ENCODE peak calls at places on chromosomes 3 and 15, in ten cellular contexts. One of them, this sample, is unnamed.

GRCh38 chr3:12395349-12396012 is 88.8 kb upstream of the TSEN2 start:
- DNase-seq in stimulated activated naive CD8-positive, alpha-beta T cell treated with anti-CD3 and anti-CD28 coated beads, Interleukin-15, amount 100 ng/mL, for 72 hours: peak
- DNase-seq in hypothalamus: no peak
- DNase-seq in mucosa of gallbladder: no peak
- DNase-seq in HTR-8/SVneo: no peak
- DNase-seq in LHCN-M2: no peak
- DNase-seq in NCI-H460: no peak
- DNase-seq in NCI-H2171 treated with DMSO at 0.1 percent for 48 hours: no peak
- DNase-seq in iPS-NIHi11: no peak
- DNase-seq in kidney: no peak
- DNase-seq in this sample: no peak

GRCh38 chr3:118987466-118987865 is 47.2 kb downstream of the IGSF11 start:
- DNase-seq in iPS-NIHi11: no peak
- DNase-seq in mucosa of gallbladder: peak
- DNase-seq in NCI-H2171 treated with DMSO at 0.1 percent for 48 hours: peak
- DNase-seq in stimulated activated naive CD8-positive, alpha-beta T cell treated with anti-CD3 and anti-CD28 coated beads, Interleukin-15, amount 100 ng/mL, for 72 hours: no peak
- DNase-seq in HTR-8/SVneo: no peak
- DNase-seq in NCI-H460: no peak
- DNase-seq in LHCN-M2: no peak
- DNase-seq in hypothalamus: peak
- DNase-seq in kidney: no peak
- DNase-seq in this sample: no peak

GRCh38 chr3:172717493-172718088 is 6.7 kb upstream of the NCEH1 start:
- DNase-seq in kidney: no peak
- DNase-seq in LHCN-M2: peak
- DNase-seq in hypothalamus: no peak
- DNase-seq in HTR-8/SVneo: no peak
- DNase-seq in NCI-H460: no peak
- DNase-seq in NCI-H2171 treated with DMSO at 0.1 percent for 48 hours: no peak
- DNase-seq in stimulated activated naive CD8-positive, alpha-beta T cell treated with anti-CD3 and anti-CD28 coated beads, Interleukin-15, amount 100 ng/mL, for 72 hours: no peak
- DNase-seq in iPS-NIHi11: no peak
- DNase-seq in mucosa of gallbladder: no peak
- DNase-seq in this sample: no peak

GRCh38 chr3:149596136-149596770 is 61.6 kb downstream of the WWTR1 start:
- DNase-seq in stimulated activated naive CD8-positive, alpha-beta T cell treated with anti-CD3 and anti-CD28 coated beads, Interleukin-15, amount 100 ng/mL, for 72 hours: no peak
- DNase-seq in hypothalamus: no peak
- DNase-seq in HTR-8/SVneo: no peak
- DNase-seq in NCI-H2171 treated with DMSO at 0.1 percent for 48 hours: no peak
- DNase-seq in LHCN-M2: peak
- DNase-seq in kidney: no peak
- DNase-seq in iPS-NIHi11: no peak
- DNase-seq in mucosa of gallbladder: no peak
- DNase-seq in NCI-H460: no peak
- DNase-seq in this sample: peak

GRCh38 chr15:70212288-70212962 is 114.7 kb upstream of the TLE3 start:
- DNase-seq in iPS-NIHi11: no peak
- DNase-seq in hypothalamus: no peak
- DNase-seq in LHCN-M2: no peak
- DNase-seq in NCI-H460: no peak
- DNase-seq in NCI-H2171 treated with DMSO at 0.1 percent for 48 hours: no peak
- DNase-seq in kidney: no peak
- DNase-seq in stimulated activated naive CD8-positive, alpha-beta T cell treated with anti-CD3 and anti-CD28 coated beads, Interleukin-15, amount 100 ng/mL, for 72 hours: no peak
- DNase-seq in HTR-8/SVneo: no peak
- DNase-seq in mucosa of gallbladder: no peak
- DNase-seq in this sample: peak

GRCh38 chr3:52962160-52962559 is 64.8 kb upstream of the STIMATE start:
- DNase-seq in HTR-8/SVneo: no peak
- DNase-seq in stimulated activated naive CD8-positive, alpha-beta T cell treated with anti-CD3 and anti-CD28 coated beads, Interleukin-15, amount 100 ng/mL, for 72 hours: no peak
- DNase-seq in mucosa of gallbladder: no peak
- DNase-seq in LHCN-M2: no peak
- DNase-seq in kidney: no peak
- DNase-seq in hypothalamus: no peak
- DNase-seq in iPS-NIHi11: no peak
- DNase-seq in NCI-H2171 treated with DMSO at 0.1 percent for 48 hours: no peak
- DNase-seq in NCI-H460: no peak
- DNase-seq in this sample: no peak

GRCh38 chr15:63856711-63857458 is 23.1 kb upstream of the HERC1 start:
- DNase-seq in NCI-H2171 treated with DMSO at 0.1 percent for 48 hours: no peak
- DNase-seq in stimulated activated naive CD8-positive, alpha-beta T cell treated with anti-CD3 and anti-CD28 coated beads, Interleukin-15, amount 100 ng/mL, for 72 hours: no peak
- DNase-seq in iPS-NIHi11: no peak
- DNase-seq in hypothalamus: no peak
- DNase-seq in HTR-8/SVneo: no peak
- DNase-seq in mucosa of gallbladder: no peak
- DNase-seq in kidney: no peak
- DNase-seq in LHCN-M2: peak
- DNase-seq in NCI-H460: no peak
- DNase-seq in this sample: peak

GRCh38 chr3:128073185-128073725 is 21.0 kb downstream of the SEC61A1 start:
- DNase-seq in LHCN-M2: no peak
- DNase-seq in hypothalamus: no peak
- DNase-seq in HTR-8/SVneo: no peak
- DNase-seq in stimulated activated naive CD8-positive, alpha-beta T cell treated with anti-CD3 and anti-CD28 coated beads, Interleukin-15, amount 100 ng/mL, for 72 hours: no peak
- DNase-seq in NCI-H2171 treated with DMSO at 0.1 percent for 48 hours: no peak
- DNase-seq in NCI-H460: no peak
- DNase-seq in kidney: no peak
- DNase-seq in iPS-NIHi11: no peak
- DNase-seq in mucosa of gallbladder: no peak
- DNase-seq in this sample: no peak

GRCh38 chr15:29448320-29448719 is 178.7 kb upstream of the NSMCE3 start:
- DNase-seq in NCI-H460: no peak
- DNase-seq in iPS-NIHi11: no peak
- DNase-seq in LHCN-M2: no peak
- DNase-seq in mucosa of gallbladder: no peak
- DNase-seq in kidney: no peak
- DNase-seq in stimulated activated naive CD8-positive, alpha-beta T cell treated with anti-CD3 and anti-CD28 coated beads, Interleukin-15, amount 100 ng/mL, for 72 hours: no peak
- DNase-seq in HTR-8/SVneo: no peak
- DNase-seq in NCI-H2171 treated with DMSO at 0.1 percent for 48 hours: no peak
- DNase-seq in hypothalamus: no peak
- DNase-seq in this sample: no peak

GRCh38 chr15:92808611-92809063 is 91.5 kb upstream of the CHD2 start:
- DNase-seq in NCI-H460: no peak
- DNase-seq in HTR-8/SVneo: no peak
- DNase-seq in kidney: peak
- DNase-seq in mucosa of gallbladder: no peak
- DNase-seq in LHCN-M2: peak
- DNase-seq in hypothalamus: peak
- DNase-seq in NCI-H2171 treated with DMSO at 0.1 percent for 48 hours: no peak
- DNase-seq in iPS-NIHi11: peak
- DNase-seq in stimulated activated naive CD8-positive, alpha-beta T cell treated with anti-CD3 and anti-CD28 coated beads, Interleukin-15, amount 100 ng/mL, for 72 hours: no peak
- DNase-seq in this sample: peak

GRCh38 chr3:43093974-43094373 is 11.9 kb downstream of the POMGNT2 start:
- DNase-seq in LHCN-M2: no peak
- DNase-seq in NCI-H460: no peak
- DNase-seq in NCI-H2171 treated with DMSO at 0.1 percent for 48 hours: no peak
- DNase-seq in HTR-8/SVneo: no peak
- DNase-seq in hypothalamus: no peak
- DNase-seq in iPS-NIHi11: no peak
- DNase-seq in mucosa of gallbladder: no peak
- DNase-seq in stimulated activated naive CD8-positive, alpha-beta T cell treated with anti-CD3 and anti-CD28 coated beads, Interleukin-15, amount 100 ng/mL, for 72 hours: no peak
- DNase-seq in kidney: no peak
- DNase-seq in this sample: no peak

GRCh38 chr3:112811150-112811884 is 35.3 kb downstream of the CD200R1L start:
- DNase-seq in iPS-NIHi11: no peak
- DNase-seq in stimulated activated naive CD8-positive, alpha-beta T cell treated with anti-CD3 and anti-CD28 coated beads, Interleukin-15, amount 100 ng/mL, for 72 hours: no peak
- DNase-seq in kidney: peak
- DNase-seq in NCI-H2171 treated with DMSO at 0.1 percent for 48 hours: peak
- DNase-seq in mucosa of gallbladder: peak
- DNase-seq in hypothalamus: no peak
- DNase-seq in HTR-8/SVneo: peak
- DNase-seq in LHCN-M2: peak
- DNase-seq in NCI-H460: no peak
- DNase-seq in this sample: peak

GRCh38 chr15:26970712-26971210 is at the start of gene GABRG3:
- DNase-seq in LHCN-M2: no peak
- DNase-seq in hypothalamus: no peak
- DNase-seq in NCI-H460: no peak
- DNase-seq in HTR-8/SVneo: no peak
- DNase-seq in NCI-H2171 treated with DMSO at 0.1 percent for 48 hours: no peak
- DNase-seq in stimulated activated naive CD8-positive, alpha-beta T cell treated with anti-CD3 and anti-CD28 coated beads, Interleukin-15, amount 100 ng/mL, for 72 hours: no peak
- DNase-seq in mucosa of gallbladder: no peak
- DNase-seq in kidney: no peak
- DNase-seq in iPS-NIHi11: peak
- DNase-seq in this sample: no peak

GRCh38 chr15:64772488-64772887 is 2.9 kb downstream of the RBPMS2 start:
- DNase-seq in iPS-NIHi11: no peak
- DNase-seq in HTR-8/SVneo: no peak
- DNase-seq in mucosa of gallbladder: no peak
- DNase-seq in kidney: no peak
- DNase-seq in stimulated activated naive CD8-positive, alpha-beta T cell treated with anti-CD3 and anti-CD28 coated beads, Interleukin-15, amount 100 ng/mL, for 72 hours: no peak
- DNase-seq in NCI-H460: no peak
- DNase-seq in NCI-H2171 treated with DMSO at 0.1 percent for 48 hours: no peak
- DNase-seq in hypothalamus: no peak
- DNase-seq in LHCN-M2: no peak
- DNase-seq in this sample: no peak

GRCh38 chr3:2517479-2518188 is 419.0 kb downstream of the CNTN4 start:
- DNase-seq in kidney: no peak
- DNase-seq in HTR-8/SVneo: no peak
- DNase-seq in mucosa of gallbladder: no peak
- DNase-seq in NCI-H2171 treated with DMSO at 0.1 percent for 48 hours: peak
- DNase-seq in hypothalamus: no peak
- DNase-seq in stimulated activated naive CD8-positive, alpha-beta T cell treated with anti-CD3 and anti-CD28 coated beads, Interleukin-15, amount 100 ng/mL, for 72 hours: no peak
- DNase-seq in NCI-H460: no peak
- DNase-seq in iPS-NIHi11: no peak
- DNase-seq in LHCN-M2: no peak
- DNase-seq in this sample: no peak

GRCh38 chr15:64507293-64507802 is 47.0 kb downstream of the ZNF609 start:
- DNase-seq in mucosa of gallbladder: peak
- DNase-seq in LHCN-M2: peak
- DNase-seq in stimulated activated naive CD8-positive, alpha-beta T cell treated with anti-CD3 and anti-CD28 coated beads, Interleukin-15, amount 100 ng/mL, for 72 hours: peak
- DNase-seq in hypothalamus: peak
- DNase-seq in NCI-H460: no peak
- DNase-seq in NCI-H2171 treated with DMSO at 0.1 percent for 48 hours: peak
- DNase-seq in HTR-8/SVneo: no peak
- DNase-seq in iPS-NIHi11: peak
- DNase-seq in kidney: peak
- DNase-seq in this sample: peak

GRCh38 chr3:128490650-128491070 is 2.3 kb downstream of the GATA2 start:
- DNase-seq in mucosa of gallbladder: no peak
- DNase-seq in stimulated activated naive CD8-positive, alpha-beta T cell treated with anti-CD3 and anti-CD28 coated beads, Interleukin-15, amount 100 ng/mL, for 72 hours: no peak
- DNase-seq in HTR-8/SVneo: no peak
- DNase-seq in iPS-NIHi11: no peak
- DNase-seq in kidney: peak
- DNase-seq in LHCN-M2: no peak
- DNase-seq in hypothalamus: no peak
- DNase-seq in NCI-H2171 treated with DMSO at 0.1 percent for 48 hours: no peak
- DNase-seq in NCI-H460: no peak
- DNase-seq in this sample: no peak

GRCh38 chr3:156729460-156730179 is 55.2 kb downstream of the TIPARP start:
- DNase-seq in LHCN-M2: peak
- DNase-seq in stimulated activated naive CD8-positive, alpha-beta T cell treated with anti-CD3 and anti-CD28 coated beads, Interleukin-15, amount 100 ng/mL, for 72 hours: no peak
- DNase-seq in NCI-H2171 treated with DMSO at 0.1 percent for 48 hours: no peak
- DNase-seq in iPS-NIHi11: no peak
- DNase-seq in HTR-8/SVneo: no peak
- DNase-seq in kidney: no peak
- DNase-seq in hypothalamus: no peak
- DNase-seq in NCI-H460: no peak
- DNase-seq in mucosa of gallbladder: no peak
- DNase-seq in this sample: no peak

GRCh38 chr3:126545544-126545943 is 13.2 kb downstream of the C3orf22 start:
- DNase-seq in NCI-H2171 treated with DMSO at 0.1 percent for 48 hours: no peak
- DNase-seq in hypothalamus: no peak
- DNase-seq in HTR-8/SVneo: no peak
- DNase-seq in iPS-NIHi11: no peak
- DNase-seq in NCI-H460: no peak
- DNase-seq in mucosa of gallbladder: no peak
- DNase-seq in LHCN-M2: no peak
- DNase-seq in kidney: peak
- DNase-seq in stimulated activated naive CD8-positive, alpha-beta T cell treated with anti-CD3 and anti-CD28 coated beads, Interleukin-15, amount 100 ng/mL, for 72 hours: no peak
- DNase-seq in this sample: no peak

GRCh38 chr3:154188846-154189245 is 67.7 kb downstream of the ARHGEF26 start:
- DNase-seq in mucosa of gallbladder: no peak
- DNase-seq in HTR-8/SVneo: no peak
- DNase-seq in stimulated activated naive CD8-positive, alpha-beta T cell treated with anti-CD3 and anti-CD28 coated beads, Interleukin-15, amount 100 ng/mL, for 72 hours: no peak
- DNase-seq in NCI-H2171 treated with DMSO at 0.1 percent for 48 hours: peak
- DNase-seq in hypothalamus: no peak
- DNase-seq in LHCN-M2: no peak
- DNase-seq in iPS-NIHi11: no peak
- DNase-seq in kidney: no peak
- DNase-seq in NCI-H460: no peak
- DNase-seq in this sample: peak

GRCh38 chr3:27986204-27986879 is 255.1 kb upstream of the CMC1 start:
- DNase-seq in LHCN-M2: no peak
- DNase-seq in NCI-H2171 treated with DMSO at 0.1 percent for 48 hours: no peak
- DNase-seq in NCI-H460: no peak
- DNase-seq in kidney: no peak
- DNase-seq in mucosa of gallbladder: no peak
- DNase-seq in hypothalamus: no peak
- DNase-seq in HTR-8/SVneo: no peak
- DNase-seq in stimulated activated naive CD8-positive, alpha-beta T cell treated with anti-CD3 and anti-CD28 coated beads, Interleukin-15, amount 100 ng/mL, for 72 hours: no peak
- DNase-seq in iPS-NIHi11: peak
- DNase-seq in this sample: peak

GRCh38 chr15:87753539-87753938 is 503.0 kb downstream of the NTRK3 start:
- DNase-seq in NCI-H460: peak
- DNase-seq in hypothalamus: no peak
- DNase-seq in NCI-H2171 treated with DMSO at 0.1 percent for 48 hours: no peak
- DNase-seq in kidney: no peak
- DNase-seq in mucosa of gallbladder: no peak
- DNase-seq in HTR-8/SVneo: no peak
- DNase-seq in iPS-NIHi11: no peak
- DNase-seq in LHCN-M2: no peak
- DNase-seq in stimulated activated naive CD8-positive, alpha-beta T cell treated with anti-CD3 and anti-CD28 coated beads, Interleukin-15, amount 100 ng/mL, for 72 hours: no peak
- DNase-seq in this sample: no peak

GRCh38 chr3:117003501-117003900 is 293.9 kb downstream of the TUSC7 start:
- DNase-seq in NCI-H460: no peak
- DNase-seq in kidney: no peak
- DNase-seq in LHCN-M2: no peak
- DNase-seq in HTR-8/SVneo: no peak
- DNase-seq in stimulated activated naive CD8-positive, alpha-beta T cell treated with anti-CD3 and anti-CD28 coated beads, Interleukin-15, amount 100 ng/mL, for 72 hours: no peak
- DNase-seq in hypothalamus: no peak
- DNase-seq in NCI-H2171 treated with DMSO at 0.1 percent for 48 hours: no peak
- DNase-seq in iPS-NIHi11: no peak
- DNase-seq in mucosa of gallbladder: no peak
- DNase-seq in this sample: no peak

GRCh38 chr15:65277015-65277414 is 9.7 kb downstream of the PARP16 start:
- DNase-seq in mucosa of gallbladder: no peak
- DNase-seq in NCI-H2171 treated with DMSO at 0.1 percent for 48 hours: no peak
- DNase-seq in stimulated activated naive CD8-positive, alpha-beta T cell treated with anti-CD3 and anti-CD28 coated beads, Interleukin-15, amount 100 ng/mL, for 72 hours: no peak
- DNase-seq in LHCN-M2: no peak
- DNase-seq in HTR-8/SVneo: no peak
- DNase-seq in NCI-H460: no peak
- DNase-seq in iPS-NIHi11: no peak
- DNase-seq in hypothalamus: no peak
- DNase-seq in kidney: no peak
- DNase-seq in this sample: no peak

GRCh38 chr3:176964656-176965055 is 232.6 kb downstream of the TBL1XR1 start:
- DNase-seq in stimulated activated naive CD8-positive, alpha-beta T cell treated with anti-CD3 and anti-CD28 coated beads, Interleukin-15, amount 100 ng/mL, for 72 hours: no peak
- DNase-seq in kidney: no peak
- DNase-seq in hypothalamus: no peak
- DNase-seq in NCI-H2171 treated with DMSO at 0.1 percent for 48 hours: no peak
- DNase-seq in LHCN-M2: no peak
- DNase-seq in mucosa of gallbladder: no peak
- DNase-seq in iPS-NIHi11: no peak
- DNase-seq in HTR-8/SVneo: no peak
- DNase-seq in NCI-H460: no peak
- DNase-seq in this sample: no peak

This sample was measured in cardiac muscle cell.